ENCODE peak calls at places on chromosomes 1 and 21, in ten cellular contexts. L is GM23248, O is fibroblast of lung, X is MM.1S, W is neural progenitor cell, F is mammary epithelial cell, R is neuronal stem cell, Q is SK-N-SH, D is H1, K is endodermal cell. Y is an unnamed sample.

GRCh38 chr1:35886606-35887431 is 3.8 kb downstream of the AGO1 start:
- DNase-seq in L (no peak), O (no peak), X (no peak), W (peak; percentile 48), F (no peak), R (no peak), Q (peak; percentile 37), D (no peak), K (peak; percentile 60), Y (no peak)

GRCh38 chr1:215475719-215476525 is 91.2 kb upstream of the KCTD3 start:
- DNase-seq in L (peak; percentile 85), O (peak; percentile 87), X (no peak), W (no peak), F (peak; percentile 75), R (no peak), Q (no peak), D (no peak), K (no peak), Y (no peak)

GRCh38 chr1:232890340-232890953 is 60.0 kb upstream of the NTPCR start:
- DNase-seq in L (peak; percentile 2), O (no peak), X (no peak), W (no peak), F (no peak), R (no peak), Q (no peak), D (no peak), K (no peak), Y (no peak)

GRCh38 chr1:156897078-156897825 is 3.7 kb downstream of the PEAR1 start:
- DNase-seq in L (peak; percentile 91), O (peak; percentile 57), X (no peak), W (no peak), F (peak; percentile 52), R (no peak), Q (no peak), D (no peak), K (peak; percentile 59), Y (no peak)

GRCh38 chr1:247713753-247714152 is 2.7 kb downstream of the OR6F1 start:
- DNase-seq in L (no peak), O (no peak), X (no peak), W (no peak), F (no peak), R (no peak), Q (no peak), D (no peak), K (no peak), Y (no peak)

GRCh38 chr21:38486221-38486620 is 12.1 kb downstream of the ERG start:
- DNase-seq in L (peak; percentile 83), O (peak; percentile 31), X (no peak), W (no peak), F (peak; percentile 91), R (no peak), Q (no peak), D (no peak), K (no peak), Y (no peak)

GRCh38 chr1:15739745-15740144 is 2.6 kb upstream of the TMEM82 start:
- DNase-seq in L (no peak), O (no peak), X (no peak), W (no peak), F (no peak), R (no peak), Q (no peak), D (no peak), K (peak; percentile 84), Y (no peak)

GRCh38 chr1:62312698-62313097 is 6.5 kb downstream of the KANK4 start:
- DNase-seq in L (no peak), O (no peak), X (peak; percentile 56), W (no peak), F (no peak), R (no peak), Q (no peak), D (no peak), K (no peak), Y (no peak)

GRCh38 chr1:227785812-227786608 is 29.5 kb upstream of the PRSS38 start:
- DNase-seq in L (no peak), O (no peak), X (no peak), W (no peak), F (no peak), R (no peak), Q (peak; percentile 51), D (no peak), K (peak; percentile 42), Y (no peak)

DNA sequence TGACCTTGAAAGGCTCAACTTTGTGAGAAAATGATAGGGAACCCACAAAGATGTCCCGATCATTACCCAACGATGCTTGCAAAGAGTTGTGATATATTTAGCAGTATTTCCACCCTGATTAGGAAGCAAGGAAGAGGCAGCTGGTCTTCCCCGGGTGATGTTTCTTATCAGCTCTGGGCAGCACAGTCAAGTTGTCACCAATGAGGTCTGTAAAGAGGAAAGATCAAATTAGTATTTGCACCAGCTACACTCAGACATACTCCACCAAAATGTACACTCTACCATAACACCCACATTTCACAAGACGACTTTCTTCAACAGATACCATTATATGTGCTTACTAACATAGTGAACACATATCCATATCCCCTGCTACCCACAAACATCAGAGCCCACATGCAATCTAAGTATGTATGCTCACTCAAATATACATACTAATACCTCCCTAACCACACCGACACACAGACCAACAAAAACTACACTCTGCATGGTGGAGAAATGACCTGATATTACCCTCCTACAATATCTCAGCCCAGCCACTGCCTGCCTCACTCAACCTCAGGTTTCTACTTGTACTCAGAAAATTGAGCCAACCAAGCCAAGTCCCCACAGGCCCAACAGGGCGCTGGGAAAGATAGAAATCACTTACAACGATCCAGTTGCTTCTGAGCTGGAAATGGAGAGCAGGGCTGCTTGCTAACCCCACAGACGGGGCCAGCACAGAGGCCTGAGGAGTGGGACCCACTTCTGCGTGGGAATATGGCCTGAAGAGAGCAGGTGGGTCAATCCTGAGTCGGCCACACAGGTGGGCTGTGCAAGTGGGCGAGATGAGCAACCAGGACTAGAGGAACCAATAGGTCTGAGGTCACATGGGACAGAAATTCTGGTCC is 4.6 kb upstream of the BTG2 start:
- DNase-seq in L (no peak), O (no peak), X (peak; percentile 49), W (no peak), F (no peak), R (no peak), Q (no peak), D (no peak), K (no peak), Y (no peak)
- H3K27ac ChIP-seq in L (no peak overlapping the region), O (no peak overlapping the region), X (peak overlapping the region; percentile 95), W (no peak overlapping the region), F (no peak overlapping the region), R (no peak overlapping the region), Q (no peak overlapping the region), D (no peak overlapping the region), K (no peak overlapping the region), Y (no peak overlapping the region)

GRCh38 chr1:119008483-119009299 is 20.5 kb upstream of the TBX15 start:
- DNase-seq in L (peak; percentile 79), O (peak; percentile 74), X (peak; percentile 28), W (peak; percentile 58), F (peak; percentile 32), R (peak; percentile 52), Q (peak; percentile 73), D (no peak), K (peak; percentile 79), Y (peak; percentile 7)
- H3K4me3 ChIP-seq in L (peak overlapping the region; percentile 72), O (peak overlapping the region; percentile 44), X (no peak overlapping the region), W (peak overlapping the region; percentile 28), F (no peak overlapping the region), R (peak overlapping the region; percentile 69), Q (peak overlapping the region; percentile 42), D (peak overlapping the region; percentile 57), K (peak overlapping the region; percentile 22), Y (no peak overlapping the region)

GRCh38 chr1:9069324-9070100 is at the start of gene SLC2A5:
- DNase-seq in L (peak; percentile 58), O (peak; percentile 22), X (peak; percentile 53), W (peak; percentile 57), F (no peak), R (no peak), Q (no peak), D (no peak), K (no peak), Y (no peak)
- H3K9ac ChIP-seq in L (peak within 1 kb of the TSS; percentile 26), O (no peak within 1 kb of the TSS), X (no peak within 1 kb of the TSS), W (no peak within 1 kb of the TSS), F (no peak within 1 kb of the TSS), R (no peak within 1 kb of the TSS), Q (no peak within 1 kb of the TSS), D (no peak within 1 kb of the TSS), K (no peak within 1 kb of the TSS), Y (no peak within 1 kb of the TSS)

DNA sequence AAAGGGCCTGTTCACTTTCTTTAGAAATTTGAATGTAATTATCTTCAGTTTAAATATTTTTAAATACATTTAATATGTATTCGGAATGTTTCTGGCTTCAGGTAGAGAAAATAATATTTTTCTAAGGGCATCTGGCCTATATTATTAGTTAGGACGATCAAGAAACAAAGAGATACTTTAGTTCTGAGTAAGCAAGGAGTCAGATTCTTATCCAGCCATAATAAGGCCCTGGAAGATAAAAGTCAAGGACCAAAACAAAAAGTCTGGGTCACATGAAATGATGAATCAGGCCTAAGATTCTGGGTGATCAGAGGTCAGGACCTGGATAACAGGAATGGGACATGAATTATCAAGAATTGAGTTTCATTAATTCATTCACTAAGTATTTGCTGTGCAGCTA is 6.3 kb downstream of the PHC2 start:
- DNase-seq in L (peak; percentile 57), O (no peak), X (no peak), W (no peak), F (peak; percentile 29), R (no peak), Q (no peak), D (no peak), K (no peak), Y (no peak)
- H3K27ac ChIP-seq in L (peak overlapping the region; percentile 38), O (no peak overlapping the region), X (no peak overlapping the region), W (no peak overlapping the region), F (peak overlapping the region; percentile 10), R (no peak overlapping the region), Q (peak overlapping the region; percentile 95), D (no peak overlapping the region), K (no peak overlapping the region), Y (peak overlapping the region; percentile 10)

GRCh38 chr1:24203404-24203803 is 16.3 kb upstream of the IFNLR1 start:
- DNase-seq in L (no peak), O (no peak), X (peak; percentile 96), W (no peak), F (peak; percentile 87), R (no peak), Q (no peak), D (no peak), K (no peak), Y (peak; percentile 18)

GRCh38 chr1:24204116-24204515 is 17.0 kb upstream of the IFNLR1 start:
- DNase-seq in L (no peak), O (no peak), X (peak; percentile 16), W (no peak), F (no peak), R (no peak), Q (no peak), D (no peak), K (no peak), Y (no peak)

GRCh38 chr1:24201941-24202440 is 14.9 kb upstream of the IFNLR1 start:
- DNase-seq in L (peak; percentile 92), O (peak; percentile 92), X (peak; percentile 57), W (peak; percentile 85), F (peak; percentile 92), R (peak; percentile 80), Q (peak; percentile 77), D (peak; percentile 56), K (peak; percentile 96), Y (peak; percentile 86)

GRCh38 chr1:24202987-24203386 is 15.9 kb upstream of the IFNLR1 start:
- DNase-seq in L (no peak), O (no peak), X (no peak), W (no peak), F (no peak), R (no peak), Q (no peak), D (no peak), K (no peak), Y (no peak)

DNA sequence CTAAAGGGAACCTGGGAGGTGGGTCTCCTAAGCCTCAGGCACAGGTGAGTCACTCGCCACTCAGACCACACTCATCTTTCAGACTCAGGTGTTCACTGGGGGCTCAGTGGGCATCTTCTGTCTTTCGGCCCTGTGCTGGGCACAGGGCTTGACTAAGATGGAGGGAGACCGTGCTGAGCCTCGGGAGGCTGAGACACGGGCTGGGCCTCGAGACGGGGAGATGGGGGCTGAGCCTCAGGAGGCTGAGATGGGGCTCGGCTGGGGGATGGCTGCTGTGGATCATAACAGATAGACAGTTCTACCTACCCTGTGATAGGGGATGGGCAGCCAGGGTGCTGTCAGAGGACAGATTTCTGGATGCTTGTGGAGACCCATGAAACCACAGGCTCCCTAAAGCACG is 15.5 kb upstream of the IFNLR1 start:
- DNase-seq in L (no peak), O (no peak), X (no peak), W (no peak), F (no peak), R (no peak), Q (no peak), D (no peak), K (no peak), Y (no peak)
- H3K4me3 ChIP-seq in L (no peak overlapping the region), O (no peak overlapping the region), X (no peak overlapping the region), W (no peak overlapping the region), F (no peak overlapping the region), R (no peak overlapping the region), Q (no peak overlapping the region), D (no peak overlapping the region), K (no peak overlapping the region), Y (no peak overlapping the region)